ENCODE peak calls at places on chromosomes 3 and 15, in six cellular contexts. P is right lobe of liver, J is heart right ventricle, U is bronchial epithelial cell, Y is transverse colon, O is astrocyte of the spinal cord. C is an unnamed sample.

GRCh38 chr3:3020209-3020608 is 90.0 kb downstream of the IL5RA start:
- DNase-seq in O (no peak), P (no peak), Y (no peak), J (no peak), U (no peak), C (no peak)

GRCh38 chr3:169771651-169772529 is 1.3 kb upstream of the MYNN start:
- DNase-seq in J (peak; percentile 32), P (no peak), U (peak; percentile 73), O (peak; percentile 90), Y (peak; percentile 48), C (peak; percentile 87)

GRCh38 chr15:40844543-40844981 is 714 bp downstream of the SPINT1 start:
- DNase-seq in P (no peak), J (no peak), O (no peak), U (no peak), Y (peak; percentile 39), C (peak; percentile 15)

GRCh38 chr3:171994646-171995441 is 44.5 kb upstream of the FNDC3B start:
- DNase-seq in P (no peak), J (no peak), U (peak; percentile 66), O (peak; percentile 84), Y (no peak), C (peak; percentile 81)

GRCh38 chr15:87669846-87670245 is 586.7 kb downstream of the NTRK3 start:
- DNase-seq in U (no peak), P (no peak), O (no peak), Y (no peak), J (no peak), C (no peak)

GRCh38 chr3:100093826-100094225 is 20.5 kb downstream of the FILIP1L start:
- DNase-seq in P (no peak), J (no peak), O (no peak), Y (no peak), U (peak; percentile 14), C (no peak)

GRCh38 chr15:99511865-99512632 is 53.7 kb upstream of the MEF2A start:
- DNase-seq in U (no peak), Y (no peak), J (peak; percentile 67), O (no peak), P (no peak), C (peak; percentile 26)

GRCh38 chr3:143502101-143502500 is 346.2 kb downstream of the SLC9A9 start:
- DNase-seq in O (no peak), U (no peak), Y (no peak), J (no peak), P (no peak), C (no peak)

GRCh38 chr3:24608701-24609387 is 114.2 kb upstream of the THRB start:
- DNase-seq in J (no peak), P (no peak), U (no peak), Y (no peak), O (no peak), C (no peak)

GRCh38 chr3:64131755-64132154 is 93.5 kb downstream of the PRICKLE2 start:
- DNase-seq in Y (no peak), J (no peak), O (no peak), P (no peak), U (no peak), C (no peak)

GRCh38 chr15:100170280-100170654 is 171.5 kb downstream of the ADAMTS17 start:
- DNase-seq in O (no peak), J (no peak), P (no peak), Y (no peak), U (no peak), C (no peak)

GRCh38 chr15:64149424-64150235 is 1.9 kb upstream of the SNX22 start:
- DNase-seq in P (peak; percentile 42), U (peak; percentile 40), Y (no peak), J (no peak), O (no peak), C (no peak)

GRCh38 chr15:82680200-82681102 is 29.2 kb downstream of the AP3B2 start:
- DNase-seq in U (peak; percentile 64), Y (peak; percentile 72), O (no peak), J (no peak), P (no peak), C (no peak)

GRCh38 chr3:119945286-119945685 is 149.0 kb downstream of the GSK3B start:
- DNase-seq in Y (no peak), J (no peak), O (no peak), P (no peak), U (no peak), C (no peak)

GRCh38 chr15:98155356-98155755 is 194.9 kb downstream of the ARRDC4 start:
- DNase-seq in O (no peak), P (no peak), J (no peak), Y (no peak), U (peak; percentile 58), C (no peak)

GRCh38 chr3:133610031-133610430 is 36.5 kb downstream of the CDV3 start:
- DNase-seq in O (peak; percentile 38), Y (no peak), P (no peak), U (no peak), J (no peak), C (peak; percentile 50)

GRCh38 chr3:69926385-69926784 is 73.1 kb upstream of the SAMMSON start:
- DNase-seq in J (no peak), O (no peak), Y (no peak), U (no peak), P (no peak), C (no peak)

GRCh38 chr3:94225176-94225742 is 162.4 kb downstream of the NSUN3 start:
- DNase-seq in J (no peak), P (no peak), O (peak; percentile 24), Y (no peak), U (peak; percentile 74), C (no peak)

GRCh38 chr3:71226565-71227281 is 356.8 kb downstream of the FOXP1 start:
- DNase-seq in P (no peak), J (peak; percentile 71), U (no peak), Y (peak; percentile 19), O (peak; percentile 50), C (peak; percentile 70)

GRCh38 chr15:62977952-62978811 is 64.4 kb upstream of the TPM1 start:
- DNase-seq in U (peak; percentile 28), O (peak; percentile 5), Y (no peak), P (no peak), J (no peak), C (peak; percentile 54)

GRCh38 chr3:146374146-146374545 is 95.2 kb downstream of the PLSCR2 start:
- DNase-seq in J (no peak), P (no peak), U (peak; percentile 1), Y (no peak), O (no peak), C (peak; percentile 56)

GRCh38 chr3:114284644-114285043 is 9.2 kb upstream of the TIGIT start:
- DNase-seq in P (no peak), J (no peak), U (no peak), O (no peak), Y (no peak), C (no peak)

GRCh38 chr3:137925080-137925479 is 84.9 kb upstream of the CLDN18 start:
- DNase-seq in U (no peak), J (no peak), Y (no peak), O (no peak), P (no peak), C (no peak)

GRCh38 chr3:50194903-50195500 is 3.6 kb downstream of the GNAT1 start:
- DNase-seq in P (peak; percentile 92), U (peak; percentile 14), Y (no peak), O (no peak), J (no peak), C (no peak)

GRCh38 chr3:49998326-49998725 is 58.4 kb downstream of the RBM6 start:
- DNase-seq in O (peak; percentile 62), U (peak; percentile 67), J (no peak), P (no peak), Y (no peak), C (peak; percentile 52)

GRCh38 chr3:111480091-111480490 is 61.9 kb upstream of the CD96 start:
- DNase-seq in P (no peak), O (no peak), U (no peak), J (no peak), Y (no peak), C (no peak)

GRCh38 chr15:41775651-41776050 is 1.4 kb downstream of the MAPKBP1 start:
- DNase-seq in P (no peak), Y (no peak), O (no peak), U (peak; percentile 95), J (no peak), C (peak; percentile 62)

DNA sequence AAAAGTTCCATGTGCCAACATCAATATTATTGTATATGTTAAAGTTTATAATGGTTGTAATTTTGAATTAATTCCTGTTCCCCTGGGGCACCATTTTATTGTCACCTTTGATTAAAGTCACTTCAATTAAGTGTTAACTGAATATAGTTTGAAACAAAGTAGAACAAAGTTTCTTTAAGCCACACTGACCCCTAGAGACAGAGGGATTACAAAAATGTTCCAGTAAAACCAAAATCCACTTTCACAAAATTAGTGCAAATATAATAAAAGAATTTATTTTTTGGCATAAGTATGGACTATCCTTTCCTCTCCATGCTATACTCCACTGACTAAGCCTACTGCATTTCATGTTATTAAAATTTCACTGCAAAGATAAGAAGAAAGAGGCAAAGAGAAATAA is 123.9 kb downstream of the ZMAT3 start:
- DNase-seq in P (no peak), O (peak; percentile 3), Y (no peak), U (no peak), J (no peak), C (no peak)
- TF ChIP-seq CTCF in P (no peak), O (peak; percentile 26), Y (no peak), U (no peak), J (peak; percentile 35), C (no peak)

DNA sequence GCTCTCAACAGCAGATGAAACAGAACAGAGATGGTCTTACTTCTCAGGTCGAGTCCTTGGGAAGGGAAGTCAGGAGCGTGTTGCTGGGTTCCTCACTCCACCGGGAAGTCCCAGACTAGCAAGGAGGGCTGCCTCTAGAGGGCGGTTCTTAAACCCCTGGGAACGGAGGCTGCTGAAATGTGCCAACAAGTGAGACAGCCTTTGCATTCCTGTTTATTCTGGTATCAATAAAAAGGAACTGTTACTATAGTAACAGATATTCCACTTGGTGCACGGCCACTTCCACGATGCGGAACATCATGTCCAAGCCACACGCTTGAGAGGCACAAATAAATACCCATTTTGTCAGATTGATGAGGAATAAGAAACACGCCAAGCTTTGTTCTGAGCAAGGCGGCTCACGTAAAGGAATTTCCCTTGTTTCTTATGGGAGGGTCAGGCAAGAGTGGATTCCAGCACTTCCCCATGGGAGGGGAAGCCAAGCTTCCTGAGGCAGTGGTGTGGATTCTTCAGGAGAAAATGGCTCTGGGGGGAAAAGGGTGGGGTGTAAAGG is at the start of gene FAM107A:
- DNase-seq in U (peak; percentile 47), O (peak; percentile 67), P (no peak), J (peak; percentile 73), Y (peak; percentile 39), C (peak; percentile 86)
- H3K4me3 ChIP-seq in U (no peak within 1 kb of the TSS), O (no peak within 1 kb of the TSS), P (no peak within 1 kb of the TSS), J (peak within 1 kb of the TSS; percentile 33), Y (peak within 1 kb of the TSS; percentile 20), C (peak within 1 kb of the TSS; percentile 11)

DNA sequence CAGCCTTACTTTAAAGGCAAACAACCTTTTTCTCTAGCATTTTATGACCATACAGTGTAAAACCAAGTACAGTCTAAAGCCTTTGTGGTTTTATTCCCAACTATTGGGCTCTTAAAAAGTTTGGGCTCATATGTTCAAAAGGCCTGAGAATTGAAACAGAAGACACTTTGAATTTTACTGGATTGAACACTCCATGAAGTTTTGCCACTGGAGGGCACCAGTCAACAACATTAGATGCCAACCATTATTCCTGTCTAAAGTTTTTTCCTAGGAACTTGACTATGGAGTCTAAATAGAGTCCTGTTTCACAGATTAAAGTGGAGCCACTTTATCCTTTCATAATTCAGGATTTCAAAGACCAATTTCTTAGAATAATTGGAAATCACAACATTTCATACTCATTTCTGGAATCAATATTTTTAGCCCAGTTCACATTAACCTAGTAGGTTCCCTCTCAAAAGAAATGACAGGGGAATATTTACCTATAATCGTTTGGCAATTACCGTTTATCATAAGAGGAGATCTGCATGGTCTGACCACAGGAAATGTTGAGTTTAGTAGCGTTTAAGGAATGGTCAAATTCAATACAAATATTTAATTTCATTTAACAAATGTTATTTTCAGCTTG is 244.1 kb upstream of the PDZRN3 start:
- DNase-seq in J (peak; percentile 29), Y (peak; percentile 24), U (peak; percentile 36), P (no peak), O (peak; percentile 44), C (peak; percentile 51)
- TF ChIP-seq CTCF in J (peak; percentile 53), Y (peak; percentile 49), U (peak; percentile 44), P (peak; percentile 66), O (peak; percentile 61), C (peak; percentile 54)

GRCh38 chr3:9496893-9497292 is 56.7 kb downstream of the LHFPL4 start:
- DNase-seq in U (no peak), P (no peak), J (no peak), Y (no peak), O (no peak), C (no peak)
- H3K4me3 ChIP-seq in U (no peak overlapping the region), P (no peak overlapping the region), J (no peak overlapping the region), Y (no peak overlapping the region), O (no peak overlapping the region), C (no peak overlapping the region)